ENCODE peak calls at places on chromosomes 4 and X, in seven cellular contexts. F, N, O, P, J, T and B are unnamed samples.

GRCh38 chr4:185796176-185796575 is 15.8 kb downstream of the SORBS2 start:
- DNase-seq in F (no peak), N (no peak), O (no peak), P (no peak), J (peak), T (no peak), B (no peak)

GRCh38 chrX:13028871-13029336 is 15.5 kb downstream of the FAM9C start:
- DNase-seq in F (no peak), N (no peak), O (no peak), P (no peak), J (no peak), T (no peak), B (no peak)

GRCh38 chr4:62500296-62500695 is 1300.2 kb downstream of the ADGRL3 start:
- DNase-seq in F (no peak), N (no peak), O (no peak), P (no peak), J (no peak), T (no peak), B (no peak)

GRCh38 chr4:183337349-183337748 is 15.1 kb upstream of the CLDN24 start:
- DNase-seq in F (no peak), N (no peak), O (no peak), P (no peak), J (no peak), T (no peak), B (no peak)

GRCh38 chr4:75745192-75745591 is 20.8 kb downstream of the USO1 start:
- DNase-seq in F (no peak), N (no peak), O (no peak), P (peak), J (peak), T (no peak), B (no peak)

GRCh38 chr4:169115897-169116254 is 105.8 kb upstream of the CBR4 start:
- DNase-seq in F (no peak), N (no peak), O (no peak), P (peak), J (peak), T (no peak), B (peak)

GRCh38 chr4:113674251-113674650 is 87.3 kb downstream of the CAMK2D start:
- DNase-seq in F (no peak), N (no peak), O (no peak), P (no peak), J (no peak), T (no peak), B (no peak)

GRCh38 chr4:37631551-37631950 is 54.6 kb downstream of the RELL1 start:
- DNase-seq in F (no peak), N (no peak), O (no peak), P (no peak), J (peak), T (no peak), B (no peak)

GRCh38 chrX:107725761-107726555 is 49.6 kb downstream of the TSC22D3 start:
- DNase-seq in F (no peak), N (no peak), O (no peak), P (no peak), J (no peak), T (no peak), B (no peak)

GRCh38 chr4:163107754-163108153 is 58.9 kb downstream of the NAF1 start:
- DNase-seq in F (no peak), N (no peak), O (no peak), P (no peak), J (peak), T (no peak), B (no peak)

GRCh38 chr4:173046818-173047217 is 121.8 kb upstream of the GALNT7 start:
- DNase-seq in F (no peak), N (no peak), O (no peak), P (no peak), J (no peak), T (no peak), B (no peak)

GRCh38 chr4:87060957-87061356 is 126.1 kb downstream of the AFF1 start:
- DNase-seq in F (no peak), N (no peak), O (no peak), P (peak), J (no peak), T (no peak), B (no peak)

GRCh38 chrX:41145920-41146608 is 60.8 kb downstream of the USP9X start:
- DNase-seq in F (no peak), N (no peak), O (no peak), P (peak), J (peak), T (no peak), B (peak)

GRCh38 chr4:124152130-124152529 is 560.4 kb downstream of the ANKRD50 start:
- DNase-seq in F (no peak), N (no peak), O (no peak), P (no peak), J (no peak), T (no peak), B (no peak)

GRCh38 chrX:129719931-129720520 is 18.8 kb upstream of the XPNPEP2 start:
- DNase-seq in F (no peak), N (no peak), O (no peak), P (no peak), J (peak), T (no peak), B (no peak)

GRCh38 chr4:169225058-169225751 is 45.6 kb downstream of the SH3RF1 start:
- DNase-seq in F (no peak), N (no peak), O (no peak), P (peak), J (peak), T (no peak), B (peak)

GRCh38 chrX:16774746-16775145 is 11.5 kb upstream of the TXLNG start:
- DNase-seq in F (no peak), N (no peak), O (no peak), P (no peak), J (no peak), T (no peak), B (no peak)

GRCh38 chrX:115344885-115345653 is 55.6 kb downstream of the LUZP4 start:
- DNase-seq in F (no peak), N (peak), O (no peak), P (peak), J (peak), T (no peak), B (peak)

GRCh38 chrX:71326394-71326793 is 24.8 kb downstream of the ITGB1BP2 start:
- DNase-seq in F (no peak), N (no peak), O (no peak), P (no peak), J (no peak), T (no peak), B (no peak)

GRCh38 chrX:12080265-12080664 is 58.0 kb upstream of the FRMPD4 start:
- DNase-seq in F (no peak), N (no peak), O (no peak), P (no peak), J (peak), T (no peak), B (peak)

GRCh38 chr4:101763576-101763975 is 27.0 kb upstream of the BANK1 start:
- DNase-seq in F (no peak), N (no peak), O (no peak), P (no peak), J (no peak), T (no peak), B (no peak)

GRCh38 chr4:45122406-45122805 is 396.1 kb upstream of the GNPDA2 start:
- DNase-seq in F (no peak), N (no peak), O (no peak), P (no peak), J (no peak), T (no peak), B (no peak)

GRCh38 chr4:3045500-3045850 is 28.9 kb downstream of the HTT-AS start:
- DNase-seq in F (peak), N (no peak), O (peak), P (no peak), J (peak), T (peak), B (peak)

GRCh38 chr4:8580321-8581093 is at the start of gene GPR78:
- DNase-seq in F (peak), N (no peak), O (peak), P (no peak), J (peak), T (peak), B (no peak)

GRCh38 chrX:75365243-75365975 is 91.5 kb downstream of the UPRT start:
- DNase-seq in F (no peak), N (no peak), O (no peak), P (no peak), J (no peak), T (no peak), B (peak)

GRCh38 chr4:68250151-68250930 is 4.8 kb upstream of the TMPRSS11B start:
- DNase-seq in F (no peak), N (no peak), O (no peak), P (no peak), J (no peak), T (peak), B (no peak)

GRCh38 chr4:122827258-122827887 is 742 bp downstream of the FGF2 start:
- DNase-seq in F (no peak), N (no peak), O (peak), P (no peak), J (peak), T (peak), B (no peak)

GRCh38 chr4:124738994-124739393 is 26.5 kb upstream of the ANKRD50 start:
- DNase-seq in F (no peak), N (no peak), O (no peak), P (no peak), J (no peak), T (no peak), B (no peak)

GRCh38 chrX:106874075-106874474 is 29.1 kb downstream of the RIPPLY1 start:
- DNase-seq in F (no peak), N (no peak), O (no peak), P (no peak), J (peak), T (no peak), B (no peak)

GRCh38 chrX:13197961-13198761 is 121.7 kb downstream of the ATXN3L start:
- DNase-seq in F (no peak), N (no peak), O (no peak), P (no peak), J (no peak), T (no peak), B (no peak)

GRCh38 chr4:94332983-94333590 is 9.5 kb downstream of the HPGDS start:
- DNase-seq in F (no peak), N (no peak), O (no peak), P (no peak), J (peak), T (no peak), B (no peak)

GRCh38 chrX:46376246-46376885 is 168.9 kb downstream of the ZNF674 start:
- DNase-seq in F (peak), N (no peak), O (no peak), P (peak), J (peak), T (peak), B (no peak)

GRCh38 chr4:143773998-143774898 is 73.8 kb upstream of the FREM3 start:
- DNase-seq in F (peak), N (no peak), O (peak), P (peak), J (peak), T (peak), B (no peak)